ENCODE peak calls at places on chromosomes 1 and 21, in eight cellular contexts. One of them, this sample, is unnamed.
A peak's percentile ranks its signal among the peaks of the same experiment; 100 is the strongest.

GRCh38 chr21:41596241-41596925 is 88.4 kb upstream of the TMPRSS2 start:
- DNase-seq in NCI-H1105: no peak
- DNase-seq in epithelial cell of esophagus: no peak
- DNase-seq in RWPE2: peak; percentile 33
- DNase-seq in myocyte: no peak
- DNase-seq in Right ventricle myocardium superior: no peak
- DNase-seq in retinal pigment epithelial cell: no peak
- DNase-seq in activated CD8-positive, alpha-beta memory T cell treated with anti-CD3 and anti-CD28 coated beads for 1 hour: no peak
- DNase-seq in this sample: no peak

GRCh38 chr1:186102559-186103148 is 272.4 kb downstream of the TPR start:
- DNase-seq in epithelial cell of esophagus: peak; percentile 49
- DNase-seq in retinal pigment epithelial cell: peak; percentile 70
- DNase-seq in Right ventricle myocardium superior: no peak
- DNase-seq in NCI-H1105: no peak
- DNase-seq in RWPE2: no peak
- DNase-seq in myocyte: peak; percentile 33
- DNase-seq in activated CD8-positive, alpha-beta memory T cell treated with anti-CD3 and anti-CD28 coated beads for 1 hour: no peak
- DNase-seq in this sample: no peak

GRCh38 chr1:230232352-230232751 is 165.3 kb downstream of the GALNT2 start:
- DNase-seq in Right ventricle myocardium superior: no peak
- DNase-seq in activated CD8-positive, alpha-beta memory T cell treated with anti-CD3 and anti-CD28 coated beads for 1 hour: no peak
- DNase-seq in epithelial cell of esophagus: no peak
- DNase-seq in myocyte: no peak
- DNase-seq in NCI-H1105: no peak
- DNase-seq in RWPE2: no peak
- DNase-seq in retinal pigment epithelial cell: no peak
- DNase-seq in this sample: no peak

GRCh38 chr1:223771814-223772770 is 59.8 kb downstream of the CAPN2 start:
- DNase-seq in NCI-H1105: no peak
- DNase-seq in RWPE2: peak; percentile 67
- DNase-seq in epithelial cell of esophagus: peak; percentile 72
- DNase-seq in Right ventricle myocardium superior: peak; percentile 79
- DNase-seq in retinal pigment epithelial cell: peak; percentile 63
- DNase-seq in activated CD8-positive, alpha-beta memory T cell treated with anti-CD3 and anti-CD28 coated beads for 1 hour: no peak
- DNase-seq in myocyte: peak; percentile 82
- DNase-seq in this sample: peak; percentile 56

GRCh38 chr1:37602750-37603694 is 7.3 kb upstream of the GNL2 start:
- DNase-seq in RWPE2: no peak
- DNase-seq in activated CD8-positive, alpha-beta memory T cell treated with anti-CD3 and anti-CD28 coated beads for 1 hour: no peak
- DNase-seq in retinal pigment epithelial cell: no peak
- DNase-seq in myocyte: peak; percentile 54
- DNase-seq in epithelial cell of esophagus: peak; percentile 37
- DNase-seq in NCI-H1105: peak; percentile 32
- DNase-seq in Right ventricle myocardium superior: no peak
- DNase-seq in this sample: no peak

GRCh38 chr1:6621429-6622391 is 3.0 kb upstream of the THAP3 start:
- DNase-seq in retinal pigment epithelial cell: no peak
- DNase-seq in epithelial cell of esophagus: no peak
- DNase-seq in activated CD8-positive, alpha-beta memory T cell treated with anti-CD3 and anti-CD28 coated beads for 1 hour: no peak
- DNase-seq in NCI-H1105: no peak
- DNase-seq in RWPE2: no peak
- DNase-seq in myocyte: no peak
- DNase-seq in Right ventricle myocardium superior: no peak
- DNase-seq in this sample: no peak

GRCh38 chr1:179757958-179758357 is 14.9 kb downstream of the FAM163A start:
- DNase-seq in Right ventricle myocardium superior: no peak
- DNase-seq in activated CD8-positive, alpha-beta memory T cell treated with anti-CD3 and anti-CD28 coated beads for 1 hour: no peak
- DNase-seq in epithelial cell of esophagus: no peak
- DNase-seq in myocyte: no peak
- DNase-seq in RWPE2: no peak
- DNase-seq in NCI-H1105: no peak
- DNase-seq in retinal pigment epithelial cell: no peak
- DNase-seq in this sample: no peak

GRCh38 chr21:31110430-31110829 is 72.2 kb upstream of the KRTAP19-8 start:
- DNase-seq in Right ventricle myocardium superior: no peak
- DNase-seq in retinal pigment epithelial cell: no peak
- DNase-seq in myocyte: no peak
- DNase-seq in RWPE2: no peak
- DNase-seq in NCI-H1105: no peak
- DNase-seq in activated CD8-positive, alpha-beta memory T cell treated with anti-CD3 and anti-CD28 coated beads for 1 hour: no peak
- DNase-seq in epithelial cell of esophagus: no peak
- DNase-seq in this sample: no peak

GRCh38 chr1:232477728-232478127 is 152.2 kb downstream of the SIPA1L2 start:
- DNase-seq in RWPE2: peak; percentile 43
- DNase-seq in Right ventricle myocardium superior: no peak
- DNase-seq in retinal pigment epithelial cell: peak; percentile 96
- DNase-seq in epithelial cell of esophagus: peak; percentile 88
- DNase-seq in activated CD8-positive, alpha-beta memory T cell treated with anti-CD3 and anti-CD28 coated beads for 1 hour: no peak
- DNase-seq in myocyte: peak; percentile 98
- DNase-seq in NCI-H1105: no peak
- DNase-seq in this sample: no peak

GRCh38 chr1:69572921-69573320 is 5.2 kb downstream of the LRRC7 start:
- DNase-seq in RWPE2: no peak
- DNase-seq in retinal pigment epithelial cell: peak; percentile 40
- DNase-seq in NCI-H1105: no peak
- DNase-seq in myocyte: no peak
- DNase-seq in epithelial cell of esophagus: peak; percentile 58
- DNase-seq in activated CD8-positive, alpha-beta memory T cell treated with anti-CD3 and anti-CD28 coated beads for 1 hour: no peak
- DNase-seq in Right ventricle myocardium superior: no peak
- DNase-seq in this sample: no peak

This sample was measured in ureter.